ENCODE peak calls at places on chromosomes 16 and 17, in eight cellular contexts. U is cardiac fibroblast, N is AG09309, W is pancreas, B is B cell, V is psoas muscle, K is HFFc6, R is fibroblast of lung. T is an unnamed sample.

GRCh38 chr17:43092891-43093290 is 32.3 kb downstream of the BRCA1 start:
- DNase-seq in K (no peak), W (no peak), R (peak; percentile 55), V (no peak), U (peak; percentile 32), N (peak; percentile 58), B (no peak), T (no peak)

GRCh38 chr16:84024854-84025253 is 17.7 kb downstream of the SLC38A8 start:
- DNase-seq in W (no peak), U (peak; percentile 55), N (peak; percentile 67), R (peak; percentile 82), V (no peak), K (peak; percentile 28), B (no peak), T (no peak)

GRCh38 chr17:37361543-37361942 is 14.2 kb upstream of the C17orf78 start:
- DNase-seq in V (no peak), B (no peak), K (no peak), U (no peak), R (no peak), W (no peak), N (no peak), T (no peak)

GRCh38 chr17:74408830-74409229 is 23.1 kb upstream of the GPRC5C start:
- DNase-seq in R (no peak), V (no peak), N (no peak), W (no peak), U (no peak), B (no peak), K (no peak), T (no peak)

GRCh38 chr17:62080647-62081046 is 15.6 kb upstream of the MED13 start:
- DNase-seq in W (no peak), B (no peak), V (no peak), U (no peak), R (no peak), K (no peak), N (no peak), T (no peak)

GRCh38 chr16:53055603-53056527 is 1.1 kb downstream of the CHD9 start:
- DNase-seq in W (peak; percentile 19), B (no peak), N (peak; percentile 20), V (no peak), U (peak; percentile 92), R (peak; percentile 77), K (peak; percentile 69), T (peak; percentile 18)

GRCh38 chr16:966505-966904 is 4.3 kb downstream of the LMF1 start:
- DNase-seq in B (no peak), W (no peak), K (no peak), V (no peak), R (no peak), U (no peak), N (no peak), T (no peak)

GRCh38 chr16:1426734-1427451 is 4.0 kb upstream of the PERCC1 start:
- DNase-seq in R (no peak), K (no peak), U (no peak), N (no peak), V (no peak), B (no peak), W (no peak), T (no peak)

GRCh38 chr16:88790312-88791150 is 5.5 kb upstream of the PIEZO1 start:
- DNase-seq in K (no peak), R (peak; percentile 56), W (no peak), N (no peak), U (peak; percentile 37), V (no peak), B (no peak), T (peak; percentile 84)

GRCh38 chr16:66193543-66194229 is 172.8 kb upstream of the CDH5 start:
- DNase-seq in K (no peak), B (no peak), U (no peak), N (no peak), W (no peak), V (no peak), R (no peak), T (no peak)

GRCh38 chr17:1180434-1180742 is 607 bp upstream of the ABR start:
- DNase-seq in N (no peak), B (no peak), R (no peak), U (no peak), W (no peak), V (no peak), K (no peak), T (no peak)

GRCh38 chr17:75475851-75476250 is 19.4 kb downstream of the TMEM94 start:
- DNase-seq in W (no peak), U (peak; percentile 56), K (no peak), V (no peak), N (no peak), R (peak; percentile 26), B (no peak), T (no peak)

GRCh38 chr17:83019376-83019775 is 60.0 kb upstream of the METRNL start:
- DNase-seq in N (no peak), W (no peak), V (no peak), U (no peak), R (no peak), K (no peak), B (no peak), T (no peak)

GRCh38 chr16:4358831-4359561 is 7.9 kb upstream of the PAM16 start:
- DNase-seq in B (peak; percentile 70), K (no peak), R (no peak), U (peak; percentile 54), W (peak; percentile 69), N (no peak), V (peak; percentile 78), T (peak; percentile 75)

GRCh38 chr16:17571499-17572093 is 100.8 kb upstream of the XYLT1 start:
- DNase-seq in U (no peak), R (peak; percentile 58), V (no peak), B (no peak), W (no peak), K (no peak), N (no peak), T (no peak)

GRCh38 chr16:64977211-64977920 is 144.5 kb downstream of the CDH11 start:
- DNase-seq in B (no peak), K (peak; percentile 13), V (no peak), N (no peak), R (peak; percentile 27), W (no peak), U (no peak), T (no peak)

GRCh38 chr16:8898660-8899318 is 16.6 kb downstream of the LITAFD start:
- DNase-seq in N (no peak), B (no peak), U (no peak), W (no peak), K (no peak), V (no peak), R (no peak), T (no peak)

GRCh38 chr16:8903004-8903403 is 20.9 kb downstream of the LITAFD start:
- DNase-seq in V (no peak), K (no peak), B (no peak), W (no peak), R (no peak), N (no peak), U (no peak), T (no peak)

GRCh38 chr16:8901318-8901861 is 19.2 kb downstream of the LITAFD start:
- DNase-seq in V (no peak), U (no peak), N (no peak), R (no peak), K (no peak), W (no peak), B (no peak), T (no peak)

GRCh38 chr16:8900343-8900742 is 18.2 kb downstream of the LITAFD start:
- DNase-seq in K (no peak), U (no peak), R (no peak), B (no peak), W (no peak), N (no peak), V (no peak), T (no peak)

DNA sequence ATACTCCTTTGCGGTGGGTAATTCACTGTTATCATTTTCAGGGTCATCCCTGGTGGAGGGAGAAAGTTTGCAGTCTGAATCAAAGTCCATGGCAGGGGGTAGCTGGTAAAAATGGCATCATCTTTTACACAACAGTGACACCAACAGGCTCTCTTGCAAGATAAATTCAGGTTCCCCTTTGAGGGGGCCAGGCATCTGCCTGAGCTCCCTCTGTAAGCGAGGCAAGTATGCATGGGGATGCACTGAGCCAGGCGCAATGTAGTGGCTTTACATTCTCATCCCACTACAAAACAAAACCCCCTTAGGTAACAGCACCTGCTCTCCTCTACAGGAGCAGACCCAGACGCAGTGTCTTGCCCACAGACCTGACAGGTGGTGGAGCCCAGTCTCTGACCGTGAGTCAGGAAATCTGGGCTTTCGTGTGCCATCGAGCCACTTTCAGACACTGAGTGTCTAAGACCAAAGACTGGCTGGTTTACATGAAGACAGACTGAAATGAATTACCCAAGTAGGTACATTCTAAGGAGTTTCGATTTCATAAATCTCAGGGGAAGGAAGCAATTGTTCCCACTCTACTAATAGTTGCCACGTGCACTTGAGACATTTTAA is 17.7 kb downstream of the LITAFD start:
- DNase-seq in V (no peak), N (no peak), W (no peak), U (no peak), K (no peak), R (no peak), B (no peak), T (no peak)
- TF ChIP-seq CTCF in V (no peak), N (no peak), W (no peak), U (no peak), K (no peak), R (no peak), B (no peak), T (no peak)

DNA sequence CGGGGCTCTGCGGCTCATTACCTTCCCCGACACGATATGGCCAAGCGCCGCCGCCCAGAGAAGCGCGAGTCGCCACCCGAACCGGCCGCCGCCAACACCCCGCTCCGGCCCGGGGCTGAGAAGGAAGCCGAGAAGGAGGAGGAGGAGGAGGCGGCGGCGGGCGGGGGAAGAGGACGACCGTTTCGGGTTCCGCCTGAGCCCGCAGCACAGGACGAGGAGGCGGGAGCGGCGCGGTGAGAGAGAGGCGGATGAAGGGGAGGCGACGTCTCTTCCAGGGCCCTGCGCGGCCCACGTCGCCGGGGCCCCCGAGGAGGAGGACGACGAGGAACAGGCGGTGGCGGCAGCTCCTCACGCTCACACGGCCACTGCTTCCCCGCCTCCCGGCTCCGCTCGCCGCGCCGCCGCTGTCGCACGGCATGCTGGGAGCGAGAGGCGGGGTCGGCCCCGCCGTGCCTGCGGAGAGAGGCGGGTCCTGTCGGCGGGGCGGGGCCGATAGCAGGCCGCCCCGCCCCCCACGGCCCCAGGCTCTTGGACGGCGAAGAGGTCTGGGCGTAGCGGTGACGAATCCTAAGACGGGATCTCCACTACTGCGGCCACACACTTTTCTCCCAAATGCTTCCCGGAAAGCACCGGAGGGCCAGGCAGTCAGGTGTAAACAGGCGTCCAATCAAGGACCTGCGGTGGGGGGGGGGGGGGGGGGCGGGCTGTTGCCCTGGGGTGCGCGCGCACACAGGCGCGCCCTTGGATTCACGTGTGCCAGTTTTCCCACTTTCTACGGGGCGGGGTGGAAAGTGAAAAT is 97.3 kb upstream of the METTL9 start:
- DNase-seq in B (peak; percentile 91), V (peak; percentile 95), W (peak; percentile 98), R (peak; percentile 96), N (peak; percentile 75), U (peak; percentile 94), K (peak; percentile 98), T (peak; percentile 95)
- TF ChIP-seq CTCF in B (no peak), V (no peak), W (no peak), R (no peak), N (no peak), U (no peak), K (no peak), T (no peak)

GRCh38 chr17:65173284-65173793 is 36.2 kb downstream of the RGS9 start:
- DNase-seq in B (no peak), U (peak; percentile 84), R (peak; percentile 40), K (peak; percentile 51), W (no peak), V (no peak), N (no peak), T (peak; percentile 83)
- TF ChIP-seq CTCF in B (no peak), U (no peak), R (no peak), K (no peak), W (no peak), V (no peak), N (no peak), T (no peak)

GRCh38 chr16:46688657-46689491 is at the start of gene VPS35:
- DNase-seq in B (peak; percentile 100), K (peak; percentile 98), N (peak; percentile 96), R (peak; percentile 98), V (peak; percentile 99), W (peak; percentile 99), U (peak; percentile 99), T (peak; percentile 100)
- TF ChIP-seq CTCF in B (peak; percentile 36), K (peak; percentile 51), N (no peak), R (no peak), V (peak; percentile 6), W (no peak), U (no peak), T (peak; percentile 9)